ENCODE peak calls at places on chromosome 20, in eight cellular contexts. L is lung; K is astrocyte; V is uterus; T is heart right ventricle; P is CD8-positive, alpha-beta T cell; D is left ventricle myocardium inferior; B is A549. Y is an unnamed sample.

GRCh38 chr20:10927011-10927583 is 253.3 kb upstream of the JAG1 start:
- DNase-seq in L (no peak), K (no peak), V (no peak), T (no peak), P (no peak), D (no peak), B (no peak), Y (no peak)

GRCh38 chr20:58169441-58169840 is 59.0 kb downstream of the ANKRD60 start:
- DNase-seq in L (no peak), K (peak; percentile 92), V (no peak), T (no peak), P (no peak), D (no peak), B (no peak), Y (no peak)

GRCh38 chr20:35547319-35547718 is 5.4 kb downstream of the ERGIC3 start:
- DNase-seq in L (no peak), K (no peak), V (no peak), T (no peak), P (no peak), D (no peak), B (no peak), Y (no peak)

GRCh38 chr20:43744966-43745733 is 18.3 kb upstream of the GTSF1L start:
- DNase-seq in L (no peak), K (no peak), V (no peak), T (no peak), P (no peak), D (no peak), B (no peak), Y (peak; percentile 20)

GRCh38 chr20:9172908-9173307 is 104.0 kb downstream of the PLCB4 start:
- DNase-seq in L (no peak), K (peak; percentile 35), V (no peak), T (no peak), P (no peak), D (no peak), B (peak; percentile 34), Y (peak; percentile 28)

GRCh38 chr20:36085686-36086267 is 68.8 kb upstream of the EPB41L1 start:
- DNase-seq in L (peak; percentile 58), K (peak; percentile 65), V (no peak), T (no peak), P (no peak), D (no peak), B (peak; percentile 98), Y (no peak)

GRCh38 chr20:10857362-10858070 is 183.7 kb upstream of the JAG1 start:
- DNase-seq in L (no peak), K (peak; percentile 90), V (peak; percentile 36), T (peak; percentile 59), P (no peak), D (no peak), B (peak; percentile 97), Y (no peak)

GRCh38 chr20:50251992-50252491 is 61.4 kb downstream of the CEBPB start:
- DNase-seq in L (no peak), K (peak; percentile 64), V (no peak), T (no peak), P (no peak), D (no peak), B (no peak), Y (no peak)

GRCh38 chr20:63325021-63325471 is 32.1 kb downstream of the COL20A1 start:
- DNase-seq in L (no peak), K (no peak), V (no peak), T (no peak), P (no peak), D (no peak), B (no peak), Y (no peak)

GRCh38 chr20:1533059-1533458 is 24.4 kb downstream of the SIRPD start:
- DNase-seq in L (no peak), K (no peak), V (no peak), T (no peak), P (no peak), D (no peak), B (peak; percentile 16), Y (no peak)

GRCh38 chr20:60097285-60097684 is 139.1 kb downstream of the CDH26 start:
- DNase-seq in L (no peak), K (no peak), V (no peak), T (no peak), P (no peak), D (no peak), B (no peak), Y (no peak)

GRCh38 chr20:37202267-37202943 is 23.1 kb upstream of the MROH8 start:
- DNase-seq in L (peak; percentile 54), K (peak; percentile 97), V (peak; percentile 60), T (peak; percentile 16), P (no peak), D (no peak), B (peak; percentile 72), Y (peak; percentile 57)
- H3K27ac ChIP-seq in L (peak overlapping the region; percentile 46), K (peak overlapping the region; percentile 91), V (peak overlapping the region; percentile 72), T (no peak overlapping the region), P (no peak overlapping the region), D (no peak overlapping the region), B (no peak overlapping the region), Y (no peak overlapping the region)

DNA sequence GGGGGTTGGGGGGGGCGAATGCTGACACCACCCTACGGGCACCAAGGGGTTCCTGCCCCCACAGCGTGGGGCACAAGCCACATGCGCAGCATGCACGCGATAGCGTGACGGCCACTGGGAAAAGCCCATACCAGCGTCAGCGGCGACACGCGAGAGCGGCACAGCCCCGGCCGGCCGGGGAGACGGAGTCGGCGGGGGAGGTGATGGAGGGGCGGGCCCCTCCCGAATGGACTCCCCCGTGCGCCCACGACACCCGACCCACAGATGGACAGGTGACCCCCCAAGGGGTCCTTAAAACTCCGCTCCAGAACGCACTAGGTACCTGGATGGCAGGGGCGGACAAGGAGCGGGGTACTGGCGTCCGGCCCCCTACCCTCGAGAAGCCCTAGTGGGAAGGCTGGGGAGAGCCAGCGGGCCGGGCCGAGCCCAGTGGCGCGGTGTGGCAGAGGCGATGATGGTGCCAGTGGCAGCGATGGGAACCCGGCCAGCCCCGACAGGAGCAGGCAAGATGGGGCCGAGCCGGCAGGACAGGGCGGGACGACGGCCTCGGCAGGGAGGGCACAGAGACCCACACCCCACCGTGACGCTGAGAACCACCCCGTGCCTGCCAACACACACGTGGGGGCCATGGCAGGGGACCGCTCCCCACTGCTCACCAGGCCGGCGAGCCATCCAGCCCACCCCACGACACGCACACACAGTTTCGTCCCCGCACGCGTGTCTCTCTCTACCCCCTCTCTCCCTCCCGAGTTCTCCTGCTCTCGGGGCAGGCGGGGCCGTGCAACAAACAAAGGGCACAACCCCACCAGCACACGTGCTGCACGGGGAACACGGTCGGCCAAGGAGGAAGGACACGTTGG is 1959.8 kb upstream of the DEFB115 start:
- DNase-seq in L (no peak), K (no peak), V (no peak), T (no peak), P (no peak), D (no peak), B (no peak), Y (no peak)
- H3K9me3 ChIP-seq in L (no peaks in the 10 kb centered on the region), K (no peaks in the 10 kb centered on the region), V (peaks cover 7% of the 10 kb centered on the region), T (no peaks in the 10 kb centered on the region), P (no peaks in the 10 kb centered on the region), D (peaks cover 67% of the 10 kb centered on the region), B (peaks cover 4% of the 10 kb centered on the region), Y (no peaks in the 10 kb centered on the region)

DNA sequence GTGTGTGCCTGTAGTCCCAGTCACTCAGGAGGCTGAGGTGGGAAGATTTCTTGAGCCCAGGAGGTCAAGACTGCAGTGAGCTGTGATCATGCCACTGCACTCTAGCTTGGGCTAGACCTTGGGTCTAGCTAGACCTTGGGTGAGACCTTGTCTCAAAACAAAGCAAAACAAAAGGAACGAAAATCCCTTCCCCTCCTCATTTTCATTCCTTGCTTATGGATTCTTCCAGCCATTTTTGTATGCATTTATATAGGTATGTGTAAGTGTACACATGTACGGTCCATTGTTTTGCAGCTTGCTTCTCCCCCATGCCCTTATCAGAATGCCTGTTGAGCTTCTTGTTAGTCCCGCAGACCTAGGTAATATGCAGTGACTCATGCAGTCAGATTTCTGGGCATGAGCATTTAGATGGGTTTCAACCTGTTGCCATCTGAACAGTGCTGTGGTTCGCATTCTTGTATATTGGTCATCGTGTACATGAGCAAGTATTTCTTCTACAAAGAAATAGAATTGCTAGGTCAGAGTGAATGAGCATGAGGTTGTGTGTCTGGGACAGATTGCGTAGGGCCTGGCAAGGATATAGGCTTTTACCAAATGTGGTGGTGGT is 73.2 kb downstream of the ATRN start:
- DNase-seq in L (no peak), K (peak; percentile 97), V (no peak), T (no peak), P (no peak), D (no peak), B (peak; percentile 74), Y (no peak)
- H3K27ac ChIP-seq in L (no peak overlapping the region), K (peak overlapping the region; percentile 9), V (no peak overlapping the region), T (no peak overlapping the region), P (no peak overlapping the region), D (no peak overlapping the region), B (peak overlapping the region; percentile 52), Y (no peak overlapping the region)

GRCh38 chr20:51301026-51301425 is 241.5 kb downstream of the NFATC2 start:
- DNase-seq in L (no peak), K (no peak), V (no peak), T (no peak), P (no peak), D (no peak), B (no peak), Y (no peak)
- H3K9me3 ChIP-seq in L (no peaks in the 10 kb centered on the region), K (peaks cover 16% of the 10 kb centered on the region), V (no peaks in the 10 kb centered on the region), T (peaks cover 10% of the 10 kb centered on the region), P (no peaks in the 10 kb centered on the region), D (peaks cover 41% of the 10 kb centered on the region), B (peaks cover 9% of the 10 kb centered on the region), Y (no peaks in the 10 kb centered on the region)

GRCh38 chr20:25233016-25233772 is 14.7 kb upstream of the PYGB start:
- DNase-seq in L (peak; percentile 84), K (peak; percentile 81), V (no peak), T (peak; percentile 59), P (no peak), D (peak; percentile 69), B (peak; percentile 95), Y (peak; percentile 59)
- H3K27ac ChIP-seq in L (peak overlapping the region; percentile 32), K (peak overlapping the region; percentile 62), V (no peak overlapping the region), T (no peak overlapping the region), P (no peak overlapping the region), D (peak overlapping the region; percentile 66), B (peak overlapping the region; percentile 97), Y (peak overlapping the region; percentile 23)